ENCODE peak calls at places on chromosomes 3 and 15, in seven cellular contexts. One of them, this sample, is unnamed.
A peak's percentile ranks its signal among the peaks of the same experiment; 100 is the strongest.

GRCh38 chr3:40971191-40972168 is 227.8 kb upstream of the CTNNB1 start:
- DNase-seq in EH: peak; percentile 96
- DNase-seq in kidney glomerular epithelial cell: peak; percentile 99
- DNase-seq in anterior cingulate cortex: no peak
- DNase-seq in activated T-helper 1 cell treated with anti-CD3 and anti-CD28 coated beads, Interleukin-12 subunit alpha, Interleukin-12 subunit beta, Interleukin-2, Interleukin-4 antibody, amounts not matched to agents 30 ng/mL and 10 ng/mL and 1 ng/mL, durations not matched to agents 14 hours and 24 hours and 36 hours: peak; percentile 24
- DNase-seq in Right ventricle myocardium superior: peak; percentile 69
- DNase-seq in stimulated activated naive CD8-positive, alpha-beta T cell treated with anti-CD3 and anti-CD28 coated beads, Interleukin-15, Interleukin-2, amounts not matched to agents 100 U/mL and 50 U/mL, for 24 hours: peak; percentile 55
- DNase-seq in this sample: peak; percentile 84

GRCh38 chr15:90998737-90999136 is 4.4 kb upstream of the PRC1 start:
- DNase-seq in kidney glomerular epithelial cell: no peak
- DNase-seq in EH: no peak
- DNase-seq in anterior cingulate cortex: no peak
- DNase-seq in Right ventricle myocardium superior: no peak
- DNase-seq in stimulated activated naive CD8-positive, alpha-beta T cell treated with anti-CD3 and anti-CD28 coated beads, Interleukin-15, Interleukin-2, amounts not matched to agents 100 U/mL and 50 U/mL, for 24 hours: no peak
- DNase-seq in activated T-helper 1 cell treated with anti-CD3 and anti-CD28 coated beads, Interleukin-12 subunit alpha, Interleukin-12 subunit beta, Interleukin-2, Interleukin-4 antibody, amounts not matched to agents 30 ng/mL and 10 ng/mL and 1 ng/mL, durations not matched to agents 14 hours and 24 hours and 36 hours: no peak
- DNase-seq in this sample: no peak

GRCh38 chr15:64162478-64162868 is 349 bp downstream of the PPIB start:
- DNase-seq in EH: no peak
- DNase-seq in activated T-helper 1 cell treated with anti-CD3 and anti-CD28 coated beads, Interleukin-12 subunit alpha, Interleukin-12 subunit beta, Interleukin-2, Interleukin-4 antibody, amounts not matched to agents 30 ng/mL and 10 ng/mL and 1 ng/mL, durations not matched to agents 14 hours and 24 hours and 36 hours: no peak
- DNase-seq in kidney glomerular epithelial cell: no peak
- DNase-seq in stimulated activated naive CD8-positive, alpha-beta T cell treated with anti-CD3 and anti-CD28 coated beads, Interleukin-15, Interleukin-2, amounts not matched to agents 100 U/mL and 50 U/mL, for 24 hours: no peak
- DNase-seq in Right ventricle myocardium superior: no peak
- DNase-seq in anterior cingulate cortex: no peak
- DNase-seq in this sample: no peak

GRCh38 chr15:38793181-38793580 is 228.6 kb upstream of the RASGRP1 start:
- DNase-seq in Right ventricle myocardium superior: no peak
- DNase-seq in EH: no peak
- DNase-seq in stimulated activated naive CD8-positive, alpha-beta T cell treated with anti-CD3 and anti-CD28 coated beads, Interleukin-15, Interleukin-2, amounts not matched to agents 100 U/mL and 50 U/mL, for 24 hours: no peak
- DNase-seq in kidney glomerular epithelial cell: no peak
- DNase-seq in anterior cingulate cortex: no peak
- DNase-seq in activated T-helper 1 cell treated with anti-CD3 and anti-CD28 coated beads, Interleukin-12 subunit alpha, Interleukin-12 subunit beta, Interleukin-2, Interleukin-4 antibody, amounts not matched to agents 30 ng/mL and 10 ng/mL and 1 ng/mL, durations not matched to agents 14 hours and 24 hours and 36 hours: no peak
- DNase-seq in this sample: no peak

GRCh38 chr3:53195602-53196574 is 34.9 kb downstream of the PRKCD start:
- DNase-seq in stimulated activated naive CD8-positive, alpha-beta T cell treated with anti-CD3 and anti-CD28 coated beads, Interleukin-15, Interleukin-2, amounts not matched to agents 100 U/mL and 50 U/mL, for 24 hours: peak; percentile 74
- DNase-seq in anterior cingulate cortex: no peak
- DNase-seq in activated T-helper 1 cell treated with anti-CD3 and anti-CD28 coated beads, Interleukin-12 subunit alpha, Interleukin-12 subunit beta, Interleukin-2, Interleukin-4 antibody, amounts not matched to agents 30 ng/mL and 10 ng/mL and 1 ng/mL, durations not matched to agents 14 hours and 24 hours and 36 hours: peak; percentile 48
- DNase-seq in EH: peak; percentile 46
- DNase-seq in Right ventricle myocardium superior: peak; percentile 68
- DNase-seq in kidney glomerular epithelial cell: peak; percentile 9
- DNase-seq in this sample: no peak

GRCh38 chr15:60840703-60841411 is 361.9 kb upstream of the ICE2 start:
- DNase-seq in activated T-helper 1 cell treated with anti-CD3 and anti-CD28 coated beads, Interleukin-12 subunit alpha, Interleukin-12 subunit beta, Interleukin-2, Interleukin-4 antibody, amounts not matched to agents 30 ng/mL and 10 ng/mL and 1 ng/mL, durations not matched to agents 14 hours and 24 hours and 36 hours: peak; percentile 45
- DNase-seq in anterior cingulate cortex: no peak
- DNase-seq in kidney glomerular epithelial cell: no peak
- DNase-seq in EH: no peak
- DNase-seq in Right ventricle myocardium superior: no peak
- DNase-seq in stimulated activated naive CD8-positive, alpha-beta T cell treated with anti-CD3 and anti-CD28 coated beads, Interleukin-15, Interleukin-2, amounts not matched to agents 100 U/mL and 50 U/mL, for 24 hours: peak; percentile 50
- DNase-seq in this sample: no peak

GRCh38 chr3:139848660-139849059 is 86.3 kb upstream of the CLSTN2 start:
- DNase-seq in EH: no peak
- DNase-seq in Right ventricle myocardium superior: no peak
- DNase-seq in stimulated activated naive CD8-positive, alpha-beta T cell treated with anti-CD3 and anti-CD28 coated beads, Interleukin-15, Interleukin-2, amounts not matched to agents 100 U/mL and 50 U/mL, for 24 hours: no peak
- DNase-seq in kidney glomerular epithelial cell: no peak
- DNase-seq in activated T-helper 1 cell treated with anti-CD3 and anti-CD28 coated beads, Interleukin-12 subunit alpha, Interleukin-12 subunit beta, Interleukin-2, Interleukin-4 antibody, amounts not matched to agents 30 ng/mL and 10 ng/mL and 1 ng/mL, durations not matched to agents 14 hours and 24 hours and 36 hours: no peak
- DNase-seq in anterior cingulate cortex: no peak
- DNase-seq in this sample: no peak

GRCh38 chr3:36192901-36193300 is 187.4 kb upstream of the STAC start:
- DNase-seq in anterior cingulate cortex: no peak
- DNase-seq in EH: no peak
- DNase-seq in Right ventricle myocardium superior: no peak
- DNase-seq in activated T-helper 1 cell treated with anti-CD3 and anti-CD28 coated beads, Interleukin-12 subunit alpha, Interleukin-12 subunit beta, Interleukin-2, Interleukin-4 antibody, amounts not matched to agents 30 ng/mL and 10 ng/mL and 1 ng/mL, durations not matched to agents 14 hours and 24 hours and 36 hours: no peak
- DNase-seq in stimulated activated naive CD8-positive, alpha-beta T cell treated with anti-CD3 and anti-CD28 coated beads, Interleukin-15, Interleukin-2, amounts not matched to agents 100 U/mL and 50 U/mL, for 24 hours: no peak
- DNase-seq in kidney glomerular epithelial cell: no peak
- DNase-seq in this sample: no peak

GRCh38 chr3:104596551-104596950 is 770.2 kb upstream of the ALCAM start:
- DNase-seq in stimulated activated naive CD8-positive, alpha-beta T cell treated with anti-CD3 and anti-CD28 coated beads, Interleukin-15, Interleukin-2, amounts not matched to agents 100 U/mL and 50 U/mL, for 24 hours: no peak
- DNase-seq in EH: peak; percentile 61
- DNase-seq in activated T-helper 1 cell treated with anti-CD3 and anti-CD28 coated beads, Interleukin-12 subunit alpha, Interleukin-12 subunit beta, Interleukin-2, Interleukin-4 antibody, amounts not matched to agents 30 ng/mL and 10 ng/mL and 1 ng/mL, durations not matched to agents 14 hours and 24 hours and 36 hours: no peak
- DNase-seq in Right ventricle myocardium superior: no peak
- DNase-seq in anterior cingulate cortex: no peak
- DNase-seq in kidney glomerular epithelial cell: peak; percentile 60
- DNase-seq in this sample: no peak

GRCh38 chr3:87856126-87856525 is 202.7 kb downstream of the CGGBP1 start:
- DNase-seq in Right ventricle myocardium superior: no peak
- DNase-seq in activated T-helper 1 cell treated with anti-CD3 and anti-CD28 coated beads, Interleukin-12 subunit alpha, Interleukin-12 subunit beta, Interleukin-2, Interleukin-4 antibody, amounts not matched to agents 30 ng/mL and 10 ng/mL and 1 ng/mL, durations not matched to agents 14 hours and 24 hours and 36 hours: no peak
- DNase-seq in stimulated activated naive CD8-positive, alpha-beta T cell treated with anti-CD3 and anti-CD28 coated beads, Interleukin-15, Interleukin-2, amounts not matched to agents 100 U/mL and 50 U/mL, for 24 hours: no peak
- DNase-seq in kidney glomerular epithelial cell: no peak
- DNase-seq in EH: peak; percentile 24
- DNase-seq in anterior cingulate cortex: no peak
- DNase-seq in this sample: no peak

GRCh38 chr3:52395503-52395865 is 49.4 kb downstream of the SEMA3G start:
- DNase-seq in Right ventricle myocardium superior: peak; percentile 24
- DNase-seq in activated T-helper 1 cell treated with anti-CD3 and anti-CD28 coated beads, Interleukin-12 subunit alpha, Interleukin-12 subunit beta, Interleukin-2, Interleukin-4 antibody, amounts not matched to agents 30 ng/mL and 10 ng/mL and 1 ng/mL, durations not matched to agents 14 hours and 24 hours and 36 hours: no peak
- DNase-seq in kidney glomerular epithelial cell: no peak
- DNase-seq in anterior cingulate cortex: no peak
- DNase-seq in EH: no peak
- DNase-seq in stimulated activated naive CD8-positive, alpha-beta T cell treated with anti-CD3 and anti-CD28 coated beads, Interleukin-15, Interleukin-2, amounts not matched to agents 100 U/mL and 50 U/mL, for 24 hours: no peak
- DNase-seq in this sample: no peak

GRCh38 chr3:63076357-63076756 is 201.1 kb upstream of the CADPS start:
- DNase-seq in stimulated activated naive CD8-positive, alpha-beta T cell treated with anti-CD3 and anti-CD28 coated beads, Interleukin-15, Interleukin-2, amounts not matched to agents 100 U/mL and 50 U/mL, for 24 hours: no peak
- DNase-seq in activated T-helper 1 cell treated with anti-CD3 and anti-CD28 coated beads, Interleukin-12 subunit alpha, Interleukin-12 subunit beta, Interleukin-2, Interleukin-4 antibody, amounts not matched to agents 30 ng/mL and 10 ng/mL and 1 ng/mL, durations not matched to agents 14 hours and 24 hours and 36 hours: no peak
- DNase-seq in anterior cingulate cortex: no peak
- DNase-seq in Right ventricle myocardium superior: no peak
- DNase-seq in EH: no peak
- DNase-seq in kidney glomerular epithelial cell: no peak
- DNase-seq in this sample: no peak

GRCh38 chr15:48400086-48400485 is 68.9 kb downstream of the DUT start:
- DNase-seq in activated T-helper 1 cell treated with anti-CD3 and anti-CD28 coated beads, Interleukin-12 subunit alpha, Interleukin-12 subunit beta, Interleukin-2, Interleukin-4 antibody, amounts not matched to agents 30 ng/mL and 10 ng/mL and 1 ng/mL, durations not matched to agents 14 hours and 24 hours and 36 hours: no peak
- DNase-seq in kidney glomerular epithelial cell: no peak
- DNase-seq in Right ventricle myocardium superior: no peak
- DNase-seq in anterior cingulate cortex: no peak
- DNase-seq in stimulated activated naive CD8-positive, alpha-beta T cell treated with anti-CD3 and anti-CD28 coated beads, Interleukin-15, Interleukin-2, amounts not matched to agents 100 U/mL and 50 U/mL, for 24 hours: no peak
- DNase-seq in EH: peak; percentile 76
- DNase-seq in this sample: no peak

GRCh38 chr15:90664650-90665287 is 52.4 kb upstream of the BLM start:
- DNase-seq in EH: peak; percentile 54
- DNase-seq in stimulated activated naive CD8-positive, alpha-beta T cell treated with anti-CD3 and anti-CD28 coated beads, Interleukin-15, Interleukin-2, amounts not matched to agents 100 U/mL and 50 U/mL, for 24 hours: no peak
- DNase-seq in activated T-helper 1 cell treated with anti-CD3 and anti-CD28 coated beads, Interleukin-12 subunit alpha, Interleukin-12 subunit beta, Interleukin-2, Interleukin-4 antibody, amounts not matched to agents 30 ng/mL and 10 ng/mL and 1 ng/mL, durations not matched to agents 14 hours and 24 hours and 36 hours: no peak
- DNase-seq in kidney glomerular epithelial cell: peak; percentile 31
- DNase-seq in Right ventricle myocardium superior: peak; percentile 77
- DNase-seq in anterior cingulate cortex: no peak
- DNase-seq in this sample: no peak

GRCh38 chr3:122794779-122795673 is at the start of gene SLC49A4:
- DNase-seq in Right ventricle myocardium superior: peak; percentile 87
- DNase-seq in kidney glomerular epithelial cell: no peak
- DNase-seq in EH: peak; percentile 80
- DNase-seq in anterior cingulate cortex: no peak
- DNase-seq in stimulated activated naive CD8-positive, alpha-beta T cell treated with anti-CD3 and anti-CD28 coated beads, Interleukin-15, Interleukin-2, amounts not matched to agents 100 U/mL and 50 U/mL, for 24 hours: peak; percentile 77
- DNase-seq in activated T-helper 1 cell treated with anti-CD3 and anti-CD28 coated beads, Interleukin-12 subunit alpha, Interleukin-12 subunit beta, Interleukin-2, Interleukin-4 antibody, amounts not matched to agents 30 ng/mL and 10 ng/mL and 1 ng/mL, durations not matched to agents 14 hours and 24 hours and 36 hours: peak; percentile 71
- DNase-seq in this sample: no peak

GRCh38 chr15:80550910-80551265 is 144.2 kb upstream of the ABHD17C start:
- DNase-seq in stimulated activated naive CD8-positive, alpha-beta T cell treated with anti-CD3 and anti-CD28 coated beads, Interleukin-15, Interleukin-2, amounts not matched to agents 100 U/mL and 50 U/mL, for 24 hours: no peak
- DNase-seq in activated T-helper 1 cell treated with anti-CD3 and anti-CD28 coated beads, Interleukin-12 subunit alpha, Interleukin-12 subunit beta, Interleukin-2, Interleukin-4 antibody, amounts not matched to agents 30 ng/mL and 10 ng/mL and 1 ng/mL, durations not matched to agents 14 hours and 24 hours and 36 hours: no peak
- DNase-seq in EH: peak; percentile 78
- DNase-seq in anterior cingulate cortex: no peak
- DNase-seq in Right ventricle myocardium superior: no peak
- DNase-seq in kidney glomerular epithelial cell: no peak
- DNase-seq in this sample: no peak

GRCh38 chr3:189588061-189588817 is 43.0 kb upstream of the TP63 start:
- DNase-seq in Right ventricle myocardium superior: no peak
- DNase-seq in anterior cingulate cortex: no peak
- DNase-seq in activated T-helper 1 cell treated with anti-CD3 and anti-CD28 coated beads, Interleukin-12 subunit alpha, Interleukin-12 subunit beta, Interleukin-2, Interleukin-4 antibody, amounts not matched to agents 30 ng/mL and 10 ng/mL and 1 ng/mL, durations not matched to agents 14 hours and 24 hours and 36 hours: no peak
- DNase-seq in kidney glomerular epithelial cell: no peak
- DNase-seq in EH: peak; percentile 90
- DNase-seq in stimulated activated naive CD8-positive, alpha-beta T cell treated with anti-CD3 and anti-CD28 coated beads, Interleukin-15, Interleukin-2, amounts not matched to agents 100 U/mL and 50 U/mL, for 24 hours: no peak
- DNase-seq in this sample: no peak

This sample was measured in T1000.